ENCODE peak calls at places on chromosome 4, in four cellular contexts. O is K562, M is HepG2, S is GM12878. C is an unnamed sample.

GRCh38 chr4:107349266-107349665 is 313.2 kb upstream of the DKK2 start:
- DNase-seq in O (no peak), S (no peak), M (no peak), C (peak)

GRCh38 chr4:16290681-16291420 is 64.6 kb upstream of the TAPT1 start:
- DNase-seq in O (no peak), M (no peak), S (no peak), C (no peak)

GRCh38 chr4:24915121-24915922 is 2.5 kb upstream of the CCDC149 start:
- DNase-seq in M (peak), O (no peak), S (no peak), C (no peak)

GRCh38 chr4:189792819-189793618 is 147.7 kb upstream of the FRG1 start:
- DNase-seq in O (peak), S (no peak), M (peak), C (peak)

GRCh38 chr4:15677507-15677988 is 4.1 kb upstream of the FAM200B start:
- DNase-seq in O (no peak), S (no peak), M (peak), C (no peak)

GRCh38 chr4:15665738-15666365 is 10.7 kb upstream of the FBXL5 start:
- DNase-seq in M (no peak), O (no peak), S (no peak), C (no peak)

GRCh38 chr4:120096508-120097297 is 30.1 kb upstream of the MAD2L1 start:
- DNase-seq in S (no peak), O (no peak), M (no peak), C (no peak)

GRCh38 chr4:88110826-88111225 is 47.6 kb downstream of the ABCG2 start:
- DNase-seq in M (peak), O (no peak), S (no peak), C (no peak)

GRCh38 chr4:61294001-61294400 is 93.9 kb downstream of the ADGRL3 start:
- DNase-seq in M (no peak), O (no peak), S (no peak), C (no peak)

GRCh38 chr4:39910064-39910463 is 67.6 kb downstream of the PDS5A start:
- DNase-seq in O (no peak), M (no peak), S (no peak), C (no peak)

GRCh38 chr4:20403317-20403716 is 151.6 kb downstream of the SLIT2 start:
- DNase-seq in M (no peak), O (no peak), S (no peak), C (no peak)

GRCh38 chr4:140049924-140050681 is 103.9 kb downstream of the MAML3 start:
- DNase-seq in M (no peak), O (no peak), S (no peak), C (no peak)

GRCh38 chr4:4502694-4503311 is 39.0 kb downstream of the STX18 start:
- DNase-seq in O (no peak), S (no peak), M (no peak), C (no peak)

GRCh38 chr4:101018836-101019235 is 328.5 kb downstream of the PPP3CA start:
- DNase-seq in S (peak), M (no peak), O (no peak), C (no peak)

GRCh38 chr4:77710125-77710524 is 104.5 kb downstream of the CXCL13 start:
- DNase-seq in O (no peak), S (no peak), M (peak), C (no peak)

GRCh38 chr4:76426272-76426671 is 5.3 kb upstream of the CCDC158 start:
- DNase-seq in O (no peak), M (no peak), S (no peak), C (no peak)

GRCh38 chr4:30719363-30720020 is 677 bp upstream of the PCDH7 start:
- DNase-seq in S (no peak), M (no peak), O (no peak), C (no peak)

GRCh38 chr4:38802561-38803355 is 1.8 kb downstream of the TLR1 start:
- DNase-seq in M (no peak), S (no peak), O (no peak), C (no peak)

GRCh38 chr4:1200425-1201035 is 28.1 kb upstream of the SPON2 start:
- DNase-seq in S (no peak), O (peak), M (no peak), C (no peak)

GRCh38 chr4:99436462-99436861 is 1.3 kb upstream of the ADH7 start:
- DNase-seq in M (no peak), S (no peak), O (no peak), C (no peak)

GRCh38 chr4:156190606-156191005 is 236.9 kb upstream of the CTSO start:
- DNase-seq in M (no peak), S (no peak), O (no peak), C (no peak)

GRCh38 chr4:98778206-98778605 is 119.8 kb upstream of the TSPAN5 start:
- DNase-seq in M (peak), O (no peak), S (no peak), C (no peak)

GRCh38 chr4:41749650-41750049 is 1.1 kb upstream of the PHOX2B start:
- DNase-seq in S (no peak), O (no peak), M (no peak), C (no peak)

GRCh38 chr4:70559216-70559830 is 32.7 kb upstream of the AMBN start:
- DNase-seq in S (no peak), M (peak), O (peak), C (no peak)

GRCh38 chr4:68592673-68593072 is 16.6 kb upstream of the UGT2B17 start:
- DNase-seq in M (no peak), S (no peak), O (no peak), C (no peak)

GRCh38 chr4:7393491-7394183 is 41.1 kb downstream of the PSAPL1 start:
- DNase-seq in S (no peak), M (no peak), O (no peak), C (no peak)

GRCh38 chr4:102157984-102158383 is 187.3 kb downstream of the SLC39A8 start:
- DNase-seq in M (no peak), S (no peak), O (no peak), C (no peak)

GRCh38 chr4:110510282-110510681 is 34.3 kb downstream of the ENPEP start:
- DNase-seq in M (no peak), O (no peak), S (no peak), C (no peak)

GRCh38 chr4:185710487-185710995 is 101.5 kb downstream of the SORBS2 start:
- DNase-seq in S (no peak), O (no peak), M (no peak), C (no peak)

GRCh38 chr4:140185725-140186124 is 31.7 kb upstream of the MAML3 start:
- DNase-seq in M (no peak), S (no peak), O (no peak), C (no peak)

GRCh38 chr4:54840992-54841768 is 183.4 kb downstream of the KIT start:
- DNase-seq in O (no peak), M (no peak), S (no peak), C (no peak)

GRCh38 chr4:23876418-23877089 is 13.3 kb downstream of the PPARGC1A start:
- DNase-seq in S (no peak), M (no peak), O (no peak), C (no peak)

DNA sequence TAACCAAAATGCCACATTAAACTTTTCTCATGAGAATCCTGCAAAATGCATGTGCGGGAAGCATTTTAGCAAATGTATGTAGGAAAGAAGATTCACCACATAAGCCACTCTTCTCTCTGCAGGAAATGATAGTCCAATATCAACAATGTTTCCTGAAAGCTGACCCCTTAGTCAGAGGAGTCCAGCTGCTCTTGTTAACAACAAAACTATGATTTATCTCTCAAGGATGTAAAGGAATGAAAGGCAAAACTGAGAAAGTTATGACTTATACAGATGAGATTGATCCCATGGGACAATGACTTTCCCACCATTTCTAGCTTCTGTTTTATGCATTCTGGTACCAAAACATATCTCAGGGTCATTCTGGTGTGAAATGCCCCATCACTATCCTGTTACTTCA is 125.0 kb upstream of the EDNRA start:
- DNase-seq in M (no peak), S (no peak), O (no peak), C (no peak)
- TF ChIP-seq CHD2 in M (no peak), S (no peak), O (no peak), C (no peak)

GRCh38 chr4:151226004-151226932 is 50.7 kb upstream of the PRSS48 start:
- DNase-seq in S (no peak), M (no peak), O (no peak), C (no peak)

GRCh38 chr4:151228196-151229119 is 48.5 kb upstream of the PRSS48 start:
- DNase-seq in M (no peak), S (no peak), O (no peak), C (no peak)

GRCh38 chr4:151223465-151223864 is 53.5 kb upstream of the PRSS48 start:
- DNase-seq in O (no peak), S (no peak), M (no peak), C (no peak)

GRCh38 chr4:151231915-151232595 is 44.9 kb upstream of the PRSS48 start:
- DNase-seq in O (no peak), M (no peak), S (no peak), C (no peak)

GRCh38 chr4:151227731-151228130 is 49.2 kb upstream of the PRSS48 start:
- DNase-seq in M (no peak), S (no peak), O (no peak), C (no peak)
- TF ChIP-seq BRCA1 in M (no peak), S (no peak), O (no peak), C (no peak)

DNA sequence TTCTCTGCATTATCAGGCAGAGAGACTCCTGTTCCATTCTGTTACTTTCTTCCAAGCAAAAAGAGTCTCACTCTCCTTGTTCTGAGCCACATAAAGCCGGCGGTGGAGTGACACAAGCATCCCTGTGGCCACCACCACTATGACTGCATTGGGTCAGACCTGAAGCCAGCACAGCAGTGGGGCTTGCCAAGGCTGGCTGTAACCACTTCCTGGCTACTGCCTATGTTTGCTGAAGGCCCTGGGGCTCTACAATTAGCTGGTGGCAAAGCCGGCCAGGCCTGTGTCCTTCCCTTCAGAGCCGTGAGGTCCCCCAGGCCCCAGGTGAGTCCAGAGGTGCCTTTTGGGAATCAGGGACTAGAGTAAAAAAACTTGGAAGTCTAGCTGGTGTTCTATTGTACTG is 31.8 kb downstream of the PLAC8 start:
- DNase-seq in O (no peak), S (no peak), M (no peak), C (no peak)
- TF ChIP-seq CHD2 in O (no peak), S (no peak), M (no peak), C (no peak)

GRCh38 chr4:143617994-143618679 is 82.3 kb downstream of the FREM3 start:
- DNase-seq in O (no peak), S (no peak), M (no peak), C (no peak)

GRCh38 chr4:143618811-143619210 is 81.7 kb downstream of the FREM3 start:
- DNase-seq in M (no peak), S (no peak), O (no peak), C (no peak)

DNA sequence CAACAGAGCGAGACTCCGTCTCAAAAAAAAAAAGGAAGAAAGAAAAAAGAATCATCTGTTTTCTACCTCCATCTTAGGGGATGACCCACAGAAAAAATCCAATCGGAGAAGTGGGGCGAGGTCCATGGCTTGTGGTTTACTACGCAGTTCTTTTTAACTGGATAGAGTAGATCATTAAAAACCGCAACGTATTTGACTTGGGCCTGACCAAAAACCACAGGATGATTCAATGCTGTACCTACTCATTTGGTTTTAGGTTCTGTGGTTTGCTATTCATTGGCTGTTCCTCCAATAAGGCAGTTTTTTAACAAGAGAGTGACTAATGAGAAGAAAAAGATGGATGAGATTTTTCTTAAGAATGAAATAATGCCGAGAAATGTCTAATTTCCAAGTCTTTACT is 83.7 kb downstream of the FREM3 start:
- DNase-seq in O (no peak), M (no peak), S (peak), C (no peak)
- TF ChIP-seq BRCA1 in O (no peak), M (no peak), S (no peak), C (no peak)

GRCh38 chr4:48137766-48138349 is 3.8 kb upstream of the TXK start:
- DNase-seq in O (no peak), M (no peak), S (no peak), C (no peak)
- TF ChIP-seq CHD2 in O (no peak), M (no peak), S (no peak), C (no peak)

DNA sequence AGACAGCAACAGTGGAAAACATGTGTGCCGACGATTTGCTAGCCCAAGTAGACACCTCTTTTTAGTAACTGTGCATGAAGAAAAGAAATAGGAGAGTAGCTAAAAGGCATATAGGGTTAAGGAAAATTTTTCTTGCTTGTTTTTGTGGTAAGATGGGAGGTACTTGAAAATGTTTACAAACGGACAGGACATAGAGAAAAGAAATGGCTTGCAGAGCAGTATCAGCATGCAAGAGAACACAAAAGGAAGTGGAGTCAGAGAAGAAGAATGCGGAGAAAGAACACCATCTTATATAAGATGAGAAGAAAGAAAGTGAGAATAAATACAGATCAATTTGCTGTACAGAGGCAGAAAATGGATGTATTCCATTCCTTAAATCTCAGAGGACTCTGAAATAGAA is 263.7 kb upstream of the ETNPPL start:
- DNase-seq in M (no peak), O (peak), S (no peak), C (no peak)
- TF ChIP-seq BRCA1 in M (no peak), O (no peak), S (no peak), C (no peak)

C was measured in H1.